ENCODE peak calls at places on chromosomes 4 and X, in four cellular contexts. C is HepG2, N is WTC11, W is K562. A is an unnamed sample.

GRCh38 chrX:56733459-56734046 is 4.5 kb downstream of the NBDY start:
- DNase-seq in C (peak), N (peak), W (peak), A (no peak)

GRCh38 chr4:73669410-73670183 is 49.4 kb upstream of the RASSF6 start:
- DNase-seq in N (no peak), W (no peak), C (no peak), A (no peak)

GRCh38 chrX:139025822-139026221 is 314.3 kb upstream of the FGF13 start:
- DNase-seq in W (no peak), C (no peak), N (no peak), A (no peak)

GRCh38 chr4:955161-955921 is 18.0 kb downstream of the DGKQ start:
- DNase-seq in W (no peak), N (no peak), C (no peak), A (no peak)

GRCh38 chr4:153067376-153067775 is 131.3 kb downstream of the FHDC1 start:
- DNase-seq in C (peak), N (no peak), W (peak), A (no peak)

GRCh38 chr4:6740347-6740746 is 24.4 kb downstream of the BLOC1S4 start:
- DNase-seq in N (no peak), C (no peak), W (no peak), A (no peak)

GRCh38 chr4:37867102-37867501 is 23.8 kb upstream of the TBC1D1 start:
- DNase-seq in N (no peak), W (no peak), C (no peak), A (no peak)

GRCh38 chr4:178414881-178415446 is 972.7 kb upstream of the AGA start:
- DNase-seq in W (no peak), C (no peak), N (no peak), A (no peak)

GRCh38 chr4:128776794-128777216 is 32.7 kb upstream of the JADE1 start:
- DNase-seq in W (no peak), C (no peak), N (no peak), A (no peak)

GRCh38 chr4:53321988-53322289 is 43.9 kb downstream of the SCFD2 start:
- DNase-seq in N (no peak), W (no peak), C (no peak), A (no peak)

GRCh38 chrX:70979136-70979762 is 48.4 kb upstream of the SLC7A3 start:
- DNase-seq in W (peak), N (peak), C (peak), A (no peak)

GRCh38 chr4:89427765-89428164 is 120.2 kb upstream of the GPRIN3 start:
- DNase-seq in N (no peak), W (no peak), C (no peak), A (no peak)

GRCh38 chr4:126604273-126604867 is 1028.4 kb upstream of the INTU start:
- DNase-seq in W (peak), C (peak), N (peak), A (no peak)

GRCh38 chr4:186134254-186134653 is 29.8 kb downstream of the FAM149A start:
- DNase-seq in C (no peak), W (no peak), N (no peak), A (peak)

GRCh38 chrX:17559728-17560379 is 177.4 kb upstream of the SCML1 start:
- DNase-seq in W (no peak), N (no peak), C (no peak), A (no peak)

GRCh38 chrX:103734125-103734760 is 23.5 kb downstream of the TMEM31 start:
- DNase-seq in C (no peak), W (no peak), N (no peak), A (no peak)

GRCh38 chrX:17769701-17770269 is 32.5 kb downstream of the SCML1 start:
- DNase-seq in W (no peak), N (no peak), C (no peak), A (no peak)

GRCh38 chr4:3666263-3666662 is 99.9 kb upstream of the ADRA2C start:
- DNase-seq in W (no peak), C (no peak), N (no peak), A (no peak)

GRCh38 chrX:131901581-131901980 is 121.5 kb upstream of the STK26 start:
- DNase-seq in W (no peak), C (no peak), N (no peak), A (no peak)

GRCh38 chr4:155552180-155552579 is 114.5 kb upstream of the GUCY1A1 start:
- DNase-seq in C (no peak), N (peak), W (no peak), A (no peak)

GRCh38 chrX:13279279-13280009 is 40.4 kb downstream of the ATXN3L start:
- DNase-seq in C (no peak), W (no peak), N (no peak), A (no peak)

GRCh38 chrX:45592067-45592466 is 391.4 kb upstream of the DIPK2B start:
- DNase-seq in W (no peak), C (no peak), N (no peak), A (no peak)

GRCh38 chr4:75180790-75181776 is 248.2 kb downstream of the PARM1 start:
- DNase-seq in C (no peak), W (peak), N (peak), A (peak)

GRCh38 chr4:95676190-95676589 is 127.4 kb upstream of the UNC5C start:
- DNase-seq in W (no peak), N (no peak), C (no peak), A (no peak)

GRCh38 chr4:115920637-115921036 is 807.2 kb upstream of the NDST4 start:
- DNase-seq in N (no peak), C (no peak), W (no peak), A (no peak)

GRCh38 chr4:13476915-13477314 is 7.2 kb downstream of the RAB28 start:
- DNase-seq in W (peak), C (no peak), N (no peak), A (no peak)

GRCh38 chr4:153296424-153296823 is 48.1 kb upstream of the MND1 start:
- DNase-seq in W (no peak), N (peak), C (no peak), A (no peak)

GRCh38 chr4:141645611-141646340 is 9.4 kb downstream of the IL15 start:
- DNase-seq in W (no peak), N (no peak), C (no peak), A (no peak)

GRCh38 chrX:16839852-16840460 is 30.2 kb downstream of the RBBP7 start:
- DNase-seq in N (no peak), W (peak), C (no peak), A (no peak)

GRCh38 chrX:31423575-31424284 is 351.9 kb upstream of the FTHL17 start:
- DNase-seq in N (peak), W (peak), C (peak), A (no peak)

GRCh38 chrX:65513610-65514009 is 21.0 kb downstream of the LAS1L start:
- DNase-seq in C (no peak), W (no peak), N (no peak), A (no peak)

GRCh38 chr4:174292473-174292872 is 8.8 kb downstream of the CEP44 start:
- DNase-seq in N (no peak), W (no peak), C (no peak), A (no peak)
- TF ChIP-seq CBFB in N (no peak), W (no peak), C (no peak), A (no peak)

DNA sequence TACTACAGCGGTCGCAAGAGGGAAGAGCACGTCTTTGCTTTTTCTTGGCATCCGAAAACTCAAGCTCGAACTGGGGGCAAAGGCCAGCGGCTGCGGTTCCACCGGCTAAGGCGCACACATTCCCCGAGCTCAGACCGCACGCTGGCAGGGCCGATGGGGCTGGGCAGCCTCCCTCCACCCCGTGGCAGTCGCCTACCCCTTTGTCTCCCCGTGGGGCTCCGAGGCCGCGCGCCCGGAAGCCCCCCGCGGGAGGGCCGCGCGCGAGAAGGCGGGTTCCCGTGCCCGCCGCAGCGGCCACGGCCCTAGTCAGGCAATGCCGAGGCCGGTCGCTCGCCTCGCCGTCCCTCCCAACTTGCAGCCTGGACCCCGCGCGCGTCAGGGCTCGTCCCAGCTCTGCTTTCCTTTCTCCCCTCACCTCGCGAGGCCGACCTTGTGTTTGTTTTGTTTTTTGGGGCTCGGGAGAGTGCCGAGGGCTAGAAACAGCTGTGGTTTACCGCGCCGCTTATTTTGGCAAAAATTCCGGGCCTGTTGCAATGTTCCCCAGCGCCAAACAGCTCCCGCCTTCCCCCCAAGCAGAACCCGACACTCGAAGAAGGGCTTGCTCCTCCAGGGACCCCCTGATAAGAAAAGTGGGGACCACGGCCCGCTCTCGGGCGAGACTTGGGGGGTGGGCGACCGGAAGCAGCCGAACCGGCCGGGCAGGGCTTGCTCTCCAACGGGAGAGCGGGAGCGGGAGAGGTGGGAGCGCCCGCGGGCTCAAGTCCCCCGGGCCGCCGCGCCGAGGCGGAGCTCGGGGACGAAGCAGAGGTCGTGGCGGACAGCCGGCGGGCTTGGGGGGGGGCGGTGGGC is 553 bp upstream of the N4BP2 start:
- DNase-seq in W (peak), N (peak), C (peak), A (no peak)
- TF ChIP-seq ETV6 in W (no peak), N (no peak), C (peak), A (no peak)

GRCh38 chr4:100261346-100261745 is 71.1 kb upstream of the DDIT4L start:
- DNase-seq in C (no peak), W (no peak), N (no peak), A (no peak)
- TF ChIP-seq CBFB in C (no peak), W (no peak), N (no peak), A (no peak)

GRCh38 chr4:5371415-5372190 is 320.3 kb downstream of the STK32B start:
- DNase-seq in N (no peak), C (no peak), W (no peak), A (no peak)
- TF ChIP-seq ETV6 in N (no peak), C (no peak), W (no peak), A (no peak)

GRCh38 chrX:68685722-68686683 is 38.5 kb downstream of the STARD8 start:
- DNase-seq in C (no peak), N (peak), W (peak), A (no peak)

GRCh38 chrX:68684919-68685304 is 37.4 kb downstream of the STARD8 start:
- DNase-seq in C (no peak), N (no peak), W (peak), A (no peak)

GRCh38 chrX:68683580-68683979 is 36.1 kb downstream of the STARD8 start:
- DNase-seq in N (no peak), W (no peak), C (no peak), A (no peak)

GRCh38 chrX:68684291-68684918 is 36.9 kb downstream of the STARD8 start:
- DNase-seq in N (peak), C (no peak), W (peak), A (no peak)

GRCh38 chrX:68686684-68687045 is 39.2 kb downstream of the STARD8 start:
- DNase-seq in N (no peak), C (no peak), W (peak), A (no peak)
- TF ChIP-seq CBFB in N (no peak), C (no peak), W (no peak), A (no peak)

GRCh38 chrX:68462653-68463052 is 29.4 kb upstream of the OPHN1 start:
- DNase-seq in C (no peak), N (peak), W (peak), A (no peak)
- TF ChIP-seq ETV6 in C (no peak), N (no peak), W (no peak), A (no peak)

A was measured in GM12878.